ENCODE peak calls at places on chromosome 15, in nine cellular contexts. A, T, H, J, U, Y, Z, V and O are unnamed samples. For H3K9me3, the result is how much of the 10 kb centered on the place peaks cover.

GRCh38 chr15:74780983-74781672 is 752 bp upstream of the CSK start:
- DNase-seq in A (no peak), T (no peak), H (peak), J (peak), U (no peak), Y (no peak), Z (no peak), V (no peak), O (no peak)

GRCh38 chr15:56369234-56369633 is 4.0 kb downstream of the TEX9 start:
- DNase-seq in A (no peak), T (no peak), H (no peak), J (no peak), U (no peak), Y (no peak), Z (no peak), V (no peak), O (no peak)

GRCh38 chr15:99226802-99227201 is 22.6 kb downstream of the TTC23 start:
- DNase-seq in A (no peak), T (no peak), H (no peak), J (no peak), U (no peak), Y (no peak), Z (no peak), V (no peak), O (no peak)

GRCh38 chr15:99507016-99507731 is 58.6 kb upstream of the MEF2A start:
- DNase-seq in A (peak), T (peak), H (peak), J (no peak), U (no peak), Y (peak), Z (no peak), V (no peak), O (peak)

GRCh38 chr15:63504979-63505841 is 817 bp downstream of the USP3 start:
- DNase-seq in A (no peak), T (peak), H (peak), J (peak), U (peak), Y (peak), Z (no peak), V (peak), O (peak)

GRCh38 chr15:32020158-32020557 is 10.2 kb upstream of the CHRNA7 start:
- DNase-seq in A (no peak), T (no peak), H (no peak), J (no peak), U (no peak), Y (no peak), Z (no peak), V (no peak), O (no peak)

GRCh38 chr15:81752149-81752942 is 293.5 kb downstream of the MEX3B start:
- DNase-seq in A (peak), T (peak), H (peak), J (peak), U (peak), Y (peak), Z (no peak), V (peak), O (peak)

GRCh38 chr15:35043380-35044095 is 41.6 kb downstream of the NANOGP8 start:
- DNase-seq in A (no peak), T (no peak), H (no peak), J (no peak), U (no peak), Y (no peak), Z (no peak), V (no peak), O (no peak)

GRCh38 chr15:45167631-45168205 is 20.0 kb downstream of the SHF start:
- DNase-seq in A (no peak), T (no peak), H (no peak), J (no peak), U (no peak), Y (no peak), Z (no peak), V (no peak), O (no peak)

GRCh38 chr15:62165793-62166380 is 802 bp upstream of the C2CD4B start:
- DNase-seq in A (no peak), T (no peak), H (no peak), J (no peak), U (no peak), Y (no peak), Z (no peak), V (no peak), O (peak)

GRCh38 chr15:62164500-62165028 is 521 bp downstream of the C2CD4B start:
- DNase-seq in A (no peak), T (no peak), H (peak), J (no peak), U (peak), Y (peak), Z (no peak), V (no peak), O (peak)

GRCh38 chr15:62163397-62163796 is 1.7 kb downstream of the C2CD4B start:
- DNase-seq in A (no peak), T (no peak), H (no peak), J (no peak), U (no peak), Y (no peak), Z (no peak), V (no peak), O (no peak)

GRCh38 chr15:62165029-62165792 is at the start of gene C2CD4B:
- DNase-seq in A (peak), T (peak), H (peak), J (peak), U (peak), Y (peak), Z (no peak), V (peak), O (peak)

GRCh38 chr15:62163847-62164499 is 1.1 kb downstream of the C2CD4B start:
- DNase-seq in A (no peak), T (no peak), H (peak), J (no peak), U (peak), Y (peak), Z (no peak), V (no peak), O (peak)
- H3K27ac ChIP-seq in A (peak), T (peak), H (no peak), J (no peak), U (peak), Y (peak), Z (peak), V (peak), O (peak)

GRCh38 chr15:77033417-77033728 is 37.5 kb downstream of the TSPAN3 start:
- DNase-seq in A (peak), T (no peak), H (no peak), J (peak), U (peak), Y (no peak), Z (no peak), V (no peak), O (peak)

GRCh38 chr15:77030928-77031375 is 36.0 kb downstream of the PSTPIP1 start:
- DNase-seq in A (no peak), T (peak), H (no peak), J (no peak), U (peak), Y (no peak), Z (no peak), V (no peak), O (no peak)

GRCh38 chr15:77032647-77033416 is 37.9 kb downstream of the PSTPIP1 start:
- DNase-seq in A (peak), T (peak), H (no peak), J (peak), U (peak), Y (no peak), Z (no peak), V (no peak), O (peak)

GRCh38 chr15:77031376-77032050 is 36.6 kb downstream of the PSTPIP1 start:
- DNase-seq in A (no peak), T (no peak), H (no peak), J (peak), U (peak), Y (no peak), Z (no peak), V (no peak), O (peak)

GRCh38 chr15:77032052-77032646 is 37.2 kb downstream of the PSTPIP1 start:
- DNase-seq in A (no peak), T (peak), H (no peak), J (peak), U (peak), Y (no peak), Z (no peak), V (no peak), O (peak)
- H3K9me3 ChIP-seq in A (under half), T (under half), H (under half), J (under half), U (under half), Y (under half), Z (under half), V (under half), O (under half)

DNA sequence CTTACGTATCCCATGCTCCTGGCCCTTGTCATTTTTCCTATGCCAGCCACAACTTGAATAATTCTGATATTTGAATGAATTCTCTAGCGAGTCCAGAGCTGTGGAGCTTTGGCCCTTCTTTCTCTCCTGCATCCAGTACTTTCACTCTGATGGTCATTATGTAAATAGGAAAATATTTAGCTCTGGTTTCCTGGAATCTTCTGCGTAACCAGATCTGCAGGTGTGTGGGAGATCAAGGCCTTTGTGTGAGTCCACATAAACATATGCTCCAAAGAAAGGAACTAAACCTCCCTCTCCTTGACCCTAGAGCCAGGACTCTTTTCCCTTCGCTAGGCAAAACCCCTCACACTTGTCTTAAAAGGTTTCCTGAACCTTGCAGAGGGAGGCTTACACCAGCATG is 132.5 kb upstream of the THBS1 start:
- DNase-seq in A (no peak), T (no peak), H (no peak), J (no peak), U (no peak), Y (no peak), Z (no peak), V (no peak), O (no peak)
- H3K27ac ChIP-seq in A (no peak), T (no peak), H (no peak), J (no peak), U (no peak), Y (no peak), Z (no peak), V (no peak), O (no peak)

GRCh38 chr15:20386198-20386597 is 155.4 kb downstream of the GOLGA6L6 start:
- DNase-seq in A (no peak), T (no peak), H (no peak), J (no peak), U (no peak), Y (no peak), Z (no peak), V (no peak), O (peak)
- H3K9me3 ChIP-seq in A (under half), T (under half), H (half or more), J (under half), U (under half), Y (under half), Z (under half), V (under half), O (under half)